ENCODE peak calls at places on chromosome 5, in four cellular contexts. I, O, N and S are unnamed samples.

GRCh38 chr5:111937091-111937490 is 180.1 kb upstream of the NREP start:
- DNase-seq in I (no peak), O (no peak), N (no peak), S (no peak)

GRCh38 chr5:57653636-57654290 is 171.2 kb upstream of the ACTBL2 start:
- DNase-seq in I (no peak), O (no peak), N (no peak), S (no peak)

GRCh38 chr5:76838481-76839261 is 11.1 kb upstream of the S100Z start:
- DNase-seq in I (peak; percentile 15), O (no peak), N (no peak), S (peak; percentile 92)

GRCh38 chr5:14778789-14779070 is 92.8 kb downstream of the ANKH start:
- DNase-seq in I (no peak), O (no peak), N (no peak), S (no peak)

GRCh38 chr5:140690376-140690932 is 716 bp downstream of the HARS1 start:
- DNase-seq in I (no peak), O (peak; percentile 24), N (no peak), S (peak; percentile 7)

GRCh38 chr5:78927657-78928282 is 57.3 kb downstream of the ARSB start:
- DNase-seq in I (peak; percentile 62), O (no peak), N (peak; percentile 57), S (peak; percentile 48)

GRCh38 chr5:56282241-56282640 is 49.1 kb upstream of the ANKRD55 start:
- DNase-seq in I (no peak), O (no peak), N (no peak), S (no peak)

GRCh38 chr5:14463629-14464028 is 118.0 kb upstream of the OTULINL start:
- DNase-seq in I (no peak), O (peak; percentile 25), N (no peak), S (no peak)

GRCh38 chr5:120465281-120465961 is 1.3 kb downstream of the PRR16 start:
- DNase-seq in I (no peak), O (peak; percentile 40), N (peak; percentile 78), S (no peak)

GRCh38 chr5:177086918-177087706 is 397 bp downstream of the FGFR4 start:
- DNase-seq in I (peak; percentile 96), O (peak; percentile 90), N (peak; percentile 90), S (peak; percentile 61)

GRCh38 chr5:55102345-55102744 is at the start of gene GZMA:
- DNase-seq in I (no peak), O (no peak), N (no peak), S (no peak)

GRCh38 chr5:88690619-88691560 is 192.1 kb downstream of the MEF2C start:
- DNase-seq in I (peak; percentile 7), O (peak; percentile 77), N (peak; percentile 85), S (peak; percentile 44)

GRCh38 chr5:3878267-3878666 is 282.6 kb downstream of the IRX1 start:
- DNase-seq in I (no peak), O (no peak), N (no peak), S (no peak)

GRCh38 chr5:111383288-111383970 is 128.9 kb downstream of the STARD4 start:
- DNase-seq in I (no peak), O (no peak), N (no peak), S (no peak)

DNA sequence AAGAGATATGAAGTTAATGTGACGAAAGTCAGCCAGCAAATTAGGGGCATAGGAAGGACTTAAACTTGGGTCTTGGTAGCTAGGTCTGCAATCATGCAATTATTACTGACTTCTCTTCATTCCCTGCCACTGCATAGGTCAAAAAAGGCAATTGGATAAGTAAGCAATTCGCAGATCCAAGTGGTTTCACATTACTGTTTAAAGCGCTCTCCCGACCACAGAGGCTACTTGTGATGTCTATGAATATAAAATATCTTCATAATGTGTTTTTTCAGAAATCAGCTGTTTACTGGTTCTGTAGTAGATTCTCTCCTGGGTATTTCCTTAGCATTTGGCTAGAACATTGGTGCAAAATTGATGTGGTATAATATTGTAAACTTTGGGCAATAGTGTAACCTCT is 174.7 kb upstream of the PTGER4 start:
- DNase-seq in I (no peak), O (no peak), N (no peak), S (no peak)
- TF ChIP-seq SRF in I (no peak), O (no peak), N (no peak), S (no peak)

GRCh38 chr5:45604092-45604491 is 92.1 kb downstream of the HCN1 start:
- DNase-seq in I (no peak), O (no peak), N (no peak), S (no peak)

GRCh38 chr5:45596320-45596719 is 99.9 kb downstream of the HCN1 start:
- DNase-seq in I (no peak), O (no peak), N (no peak), S (no peak)

GRCh38 chr5:45601424-45601823 is 94.8 kb downstream of the HCN1 start:
- DNase-seq in I (no peak), O (no peak), N (no peak), S (no peak)
- H3K9ac ChIP-seq in I (no peak overlapping the region), O (no peak overlapping the region), N (no peak overlapping the region), S (no peak overlapping the region)

GRCh38 chr5:1203311-1203967 is 2.0 kb downstream of the SLC6A19 start:
- DNase-seq in I (no peak), O (no peak), N (no peak), S (no peak)

GRCh38 chr5:1202798-1203185 is 1.4 kb downstream of the SLC6A19 start:
- DNase-seq in I (no peak), O (no peak), N (no peak), S (no peak)

GRCh38 chr5:1203968-1204692 is 2.7 kb downstream of the SLC6A19 start:
- DNase-seq in I (no peak), O (no peak), N (no peak), S (no peak)

GRCh38 chr5:1205255-1206180 is 4.1 kb downstream of the SLC6A19 start:
- DNase-seq in I (no peak), O (no peak), N (no peak), S (no peak)

DNA sequence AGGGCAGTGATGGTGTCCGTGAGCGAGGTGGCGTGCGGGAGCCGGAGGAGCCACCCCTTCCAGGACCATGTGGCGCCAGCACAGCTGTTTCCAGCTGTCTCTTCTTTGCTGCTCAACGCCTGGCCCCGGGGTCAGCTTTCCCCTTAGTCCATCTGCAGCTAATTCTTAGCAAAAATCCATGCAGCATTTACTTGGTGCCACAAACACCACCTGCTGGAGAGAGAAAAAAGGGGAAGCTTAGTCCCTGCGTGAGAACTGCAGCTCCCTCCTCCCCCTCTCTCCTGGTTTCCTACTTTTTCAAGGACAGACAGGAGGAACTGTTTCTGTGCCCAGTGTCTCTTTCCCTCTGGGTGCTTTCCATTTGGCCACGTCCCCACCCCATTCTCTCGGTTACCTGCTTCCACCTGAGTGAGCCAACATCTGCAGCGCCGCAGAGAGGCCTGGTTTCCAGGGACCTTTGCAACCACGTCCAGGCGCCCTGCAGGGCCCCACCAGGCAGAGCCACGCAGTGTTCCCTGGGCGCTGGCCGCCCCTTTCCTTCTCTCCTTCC is 3.4 kb downstream of the SLC6A19 start:
- DNase-seq in I (peak; percentile 71), O (peak; percentile 71), N (no peak), S (peak; percentile 6)
- TF ChIP-seq FOSL1 in I (no peak), O (no peak), N (no peak), S (no peak)

DNA sequence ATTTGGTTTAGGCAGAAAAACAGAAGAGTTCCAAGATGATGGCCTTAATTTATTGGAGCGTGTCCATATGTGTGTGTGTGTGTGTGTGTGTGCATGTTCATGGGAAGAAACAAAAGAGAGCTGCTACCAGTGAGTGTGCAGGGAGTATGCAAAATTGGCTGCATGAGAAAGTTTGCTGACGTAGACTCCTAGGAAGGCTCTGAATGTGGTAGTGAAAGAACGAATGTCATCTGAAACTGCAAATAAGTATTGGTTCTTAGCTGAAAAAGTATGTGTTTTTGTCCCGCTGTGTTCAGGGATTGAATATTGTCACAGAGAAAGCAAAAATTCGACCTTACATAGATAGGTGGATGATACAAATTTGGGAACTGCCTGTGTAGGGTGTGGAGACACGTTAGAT is 542.6 kb upstream of the COX7C start:
- DNase-seq in I (no peak), O (no peak), N (no peak), S (no peak)
- TF ChIP-seq SRF in I (no peak), O (no peak), N (no peak), S (no peak)

GRCh38 chr5:143026380-143026779 is 256.2 kb downstream of the ARHGAP26 start:
- DNase-seq in I (no peak), O (peak; percentile 89), N (no peak), S (no peak)
- H3K9ac ChIP-seq in I (no peak overlapping the region), O (no peak overlapping the region), N (no peak overlapping the region), S (no peak overlapping the region)